ENCODE peak calls at places on chromosomes 6 and 20, in six cellular contexts. E is SK-N-SH, O is GM23248, C is HCT116, R is neural progenitor cell, L is MM.1S. M is an unnamed sample.
A peak's percentile ranks its signal among the peaks of the same experiment; 100 is the strongest.

GRCh38 chr6:16291739-16292138 is 53.4 kb downstream of the GMPR start:
- DNase-seq in L (no peak), R (no peak), E (no peak), C (no peak), O (peak; percentile 4), M (no peak)

GRCh38 chr6:158737710-158738615 is 81.2 kb downstream of the EZR start:
- DNase-seq in O (peak; percentile 63), L (no peak), R (no peak), E (no peak), C (peak; percentile 92), M (peak; percentile 81)

GRCh38 chr6:121430514-121431460 is 4.7 kb upstream of the GJA1 start:
- DNase-seq in O (peak; percentile 72), L (no peak), C (peak; percentile 29), R (peak; percentile 59), E (peak; percentile 50), M (peak; percentile 55)

GRCh38 chr20:50301712-50302111 is 111.1 kb downstream of the CEBPB start:
- DNase-seq in L (no peak), C (no peak), O (no peak), E (no peak), R (no peak), M (no peak)

GRCh38 chr6:11761744-11762620 is 16.6 kb downstream of the ADTRP start:
- DNase-seq in C (no peak), R (no peak), O (peak; percentile 32), L (no peak), E (no peak), M (no peak)

GRCh38 chr6:117463762-117464665 is 18.5 kb upstream of the DCBLD1 start:
- DNase-seq in R (no peak), E (no peak), L (no peak), O (peak; percentile 85), C (no peak), M (peak; percentile 73)

GRCh38 chr6:139060332-139060731 is 31.8 kb downstream of the ABRACL start:
- DNase-seq in E (no peak), R (no peak), L (no peak), C (no peak), O (peak; percentile 91), M (no peak)

GRCh38 chr6:35687658-35688604 is 784 bp downstream of the FKBP5 start:
- DNase-seq in E (peak; percentile 77), O (peak; percentile 70), R (peak; percentile 87), L (peak; percentile 76), C (peak; percentile 18), M (peak; percentile 66)

GRCh38 chr20:43959079-43959919 is 44.6 kb downstream of the TOX2 start:
- DNase-seq in E (no peak), C (no peak), L (no peak), O (peak; percentile 47), R (no peak), M (peak; percentile 19)

GRCh38 chr6:64383277-64383676 is 747.7 kb downstream of the PHF3 start:
- DNase-seq in C (no peak), O (peak; percentile 3), R (no peak), L (no peak), E (no peak), M (no peak)

GRCh38 chr20:1169224-1169623 is 15.6 kb downstream of the TMEM74B start:
- DNase-seq in L (no peak), O (no peak), E (no peak), R (no peak), C (no peak), M (no peak)

GRCh38 chr6:3288711-3289663 is 30.2 kb downstream of the PSMG4 start:
- DNase-seq in C (no peak), L (no peak), O (no peak), R (no peak), E (no peak), M (no peak)

GRCh38 chr6:159762681-159763293 is 942 bp downstream of the ACAT2 start:
- DNase-seq in L (peak; percentile 9), O (peak; percentile 23), E (no peak), R (peak; percentile 28), C (no peak), M (no peak)

GRCh38 chr6:105310371-105310770 is 92.5 kb downstream of the PREP start:
- DNase-seq in O (no peak), C (no peak), L (no peak), R (no peak), E (no peak), M (no peak)

GRCh38 chr6:69866351-69867074 is at the start of gene COL19A1:
- DNase-seq in O (peak; percentile 16), E (peak; percentile 34), R (peak; percentile 56), C (no peak), L (peak; percentile 52), M (peak; percentile 1)

GRCh38 chr6:136582702-136583471 is 32.7 kb upstream of the MAP7 start:
- DNase-seq in C (peak; percentile 22), E (peak; percentile 36), R (no peak), O (peak; percentile 93), L (peak; percentile 47), M (peak; percentile 81)

GRCh38 chr6:63839485-63839884 is 203.9 kb downstream of the PHF3 start:
- DNase-seq in L (no peak), R (no peak), C (no peak), O (no peak), E (no peak), M (no peak)

GRCh38 chr6:73152998-73153757 is 72.1 kb downstream of the KHDC1L start:
- DNase-seq in O (peak; percentile 59), C (no peak), R (no peak), E (no peak), L (no peak), M (peak; percentile 14)

GRCh38 chr6:10413850-10414765 is 766 bp downstream of the TFAP2A start:
- DNase-seq in C (no peak), E (no peak), O (peak; percentile 65), R (peak; percentile 78), L (no peak), M (peak; percentile 69)

GRCh38 chr6:151634336-151634720 is 140.5 kb downstream of the CCDC170 start:
- DNase-seq in O (no peak), E (no peak), C (no peak), R (no peak), L (no peak), M (no peak)

GRCh38 chr6:44811456-44811855 is 423.9 kb downstream of the CDC5L start:
- DNase-seq in E (no peak), R (no peak), L (no peak), O (no peak), C (no peak), M (no peak)

GRCh38 chr6:108714012-108714773 is 134.0 kb upstream of the ARMC2 start:
- DNase-seq in O (peak; percentile 77), E (no peak), C (no peak), L (no peak), R (no peak), M (no peak)

GRCh38 chr6:160329188-160329587 is 19.0 kb upstream of the SLC22A3 start:
- DNase-seq in E (no peak), L (no peak), C (no peak), O (no peak), R (no peak), M (no peak)

GRCh38 chr20:62369508-62370114 is 2.5 kb upstream of the LAMA5 start:
- DNase-seq in E (no peak), O (no peak), C (no peak), R (no peak), L (no peak), M (peak; percentile 51)

GRCh38 chr20:62370115-62370806 is 3.1 kb upstream of the LAMA5 start:
- DNase-seq in C (no peak), L (no peak), O (peak; percentile 65), R (no peak), E (no peak), M (peak; percentile 91)

GRCh38 chr20:62372042-62372993 is 5.2 kb upstream of the LAMA5 start:
- DNase-seq in O (no peak), E (no peak), L (no peak), C (no peak), R (no peak), M (no peak)

GRCh38 chr20:62371588-62372041 is 4.5 kb upstream of the LAMA5 start:
- DNase-seq in E (no peak), L (no peak), O (no peak), C (no peak), R (no peak), M (no peak)

GRCh38 chr20:62370807-62371587 is 3.9 kb upstream of the LAMA5 start:
- DNase-seq in L (no peak), E (no peak), C (no peak), O (no peak), R (no peak), M (no peak)
- H3K4me1 ChIP-seq in L (peaks cover 10% of the 10 kb centered on the region), E (peaks cover 33% of the 10 kb centered on the region), C (peaks cover 60% of the 10 kb centered on the region), O (peaks cover 21% of the 10 kb centered on the region), R (peaks cover 36% of the 10 kb centered on the region), M (peaks cover 41% of the 10 kb centered on the region)

DNA sequence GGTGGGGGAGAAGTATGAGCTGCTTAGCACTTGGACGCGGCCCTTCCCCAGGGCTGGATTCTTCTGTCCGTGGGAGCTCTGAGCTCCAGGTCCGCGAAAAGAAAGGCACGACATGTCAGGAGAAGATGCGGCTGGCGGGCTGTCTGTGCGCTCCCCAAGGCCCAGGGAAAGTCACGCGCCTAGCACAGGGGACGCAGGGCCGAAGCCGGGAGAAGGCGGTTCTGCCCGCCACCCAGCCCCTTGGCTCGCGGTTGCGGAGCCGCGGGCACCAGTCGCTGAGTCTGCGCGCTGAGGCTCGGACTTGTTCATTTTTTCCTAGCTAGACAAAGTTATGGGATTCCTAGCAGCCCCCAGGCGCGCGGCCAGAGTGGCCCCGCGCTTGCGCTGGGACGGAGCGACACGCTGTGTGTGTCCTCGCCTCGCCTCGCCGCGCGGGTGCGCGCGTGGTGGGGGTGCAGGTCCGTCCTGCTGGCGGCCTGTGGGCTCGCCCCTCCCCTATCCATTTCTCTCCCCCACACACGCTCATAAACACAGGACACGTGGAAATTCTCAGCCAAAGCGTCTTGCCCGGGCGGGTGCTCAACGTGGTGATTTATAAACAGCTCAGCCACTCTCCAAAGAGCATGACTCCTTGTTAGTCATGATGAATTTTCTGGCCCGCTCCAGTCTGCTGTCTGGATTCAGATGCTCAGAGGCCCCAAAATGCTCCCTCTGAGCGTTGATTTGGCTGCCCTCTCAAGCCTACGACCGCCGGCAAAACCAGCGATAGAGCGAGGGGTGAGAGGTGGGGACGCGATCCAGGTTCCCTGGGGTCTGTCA is 1.9 kb upstream of the POU3F2 start:
- DNase-seq in C (no peak), L (no peak), E (peak; percentile 72), O (peak; percentile 94), R (peak; percentile 58), M (peak; percentile 32)
- H3K9ac ChIP-seq in C (no peak overlapping the region), L (no peak overlapping the region), E (peak overlapping the region; percentile 50), O (peak overlapping the region; percentile 52), R (no peak overlapping the region), M (no peak overlapping the region)

DNA sequence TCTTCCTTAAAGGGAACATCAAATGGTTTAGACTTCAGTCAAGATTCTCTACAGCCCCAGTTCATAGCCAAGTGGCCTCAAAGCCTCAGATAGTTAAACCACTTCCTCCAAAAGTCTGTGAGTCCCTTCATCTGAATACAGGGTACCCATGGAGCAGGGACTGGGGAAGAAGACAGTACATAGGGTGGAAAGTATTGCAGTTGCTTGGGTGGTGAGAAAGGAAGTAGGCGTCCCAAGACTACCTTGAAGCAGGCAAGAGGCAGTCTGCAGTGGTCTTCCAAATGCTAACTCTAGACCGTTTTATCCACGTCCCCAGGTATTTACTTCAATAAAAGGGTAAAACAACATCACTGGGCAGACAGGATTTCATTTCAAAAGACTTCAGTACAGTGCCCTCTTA is 2.0 kb downstream of the FYN start:
- DNase-seq in L (no peak), R (no peak), E (no peak), C (no peak), O (peak; percentile 30), M (no peak)
- TF ChIP-seq EZH2phosphoT487 in L (no peak), R (no peak), E (no peak), C (no peak), O (no peak), M (no peak)

GRCh38 chr20:32891491-32891890 is 32.8 kb downstream of the EFCAB8 start:
- DNase-seq in C (no peak), L (no peak), E (no peak), O (no peak), R (no peak), M (no peak)
- H3K4me1 ChIP-seq in C (no peaks in the 10 kb centered on the region), L (no peaks in the 10 kb centered on the region), E (no peaks in the 10 kb centered on the region), O (no peaks in the 10 kb centered on the region), R (peaks cover 13% of the 10 kb centered on the region), M (no peaks in the 10 kb centered on the region)

M was measured in PC-3.